ENCODE peak calls at places on chromosomes 6 and 20, in six cellular contexts. I, V, Y, K, S and U are unnamed samples.

GRCh38 chr20:36435799-36436541 is 105.3 kb upstream of the MYL9 start:
- DNase-seq in I (peak), V (peak), Y (peak), K (peak), S (no peak), U (peak)

GRCh38 chr20:38550274-38550673 is 30.7 kb upstream of the ADIG start:
- DNase-seq in I (no peak), V (no peak), Y (no peak), K (peak), S (no peak), U (no peak)

GRCh38 chr6:40535784-40536380 is 51.3 kb downstream of the LRFN2 start:
- DNase-seq in I (no peak), V (no peak), Y (no peak), K (no peak), S (no peak), U (no peak)

GRCh38 chr20:61414455-61414991 is 162.5 kb downstream of the CDH4 start:
- DNase-seq in I (no peak), V (peak), Y (no peak), K (no peak), S (no peak), U (no peak)

GRCh38 chr6:36340671-36341454 is 4.2 kb upstream of the BNIP5 start:
- DNase-seq in I (peak), V (peak), Y (peak), K (peak), S (peak), U (peak)

GRCh38 chr20:51462566-51463276 is 79.8 kb downstream of the NFATC2 start:
- DNase-seq in I (peak), V (peak), Y (no peak), K (no peak), S (peak), U (peak)

GRCh38 chr20:62625921-62626547 is 16.3 kb upstream of the SLCO4A1 start:
- DNase-seq in I (no peak), V (no peak), Y (no peak), K (no peak), S (no peak), U (no peak)

GRCh38 chr6:107473660-107474059 is 14.3 kb upstream of the PDSS2 start:
- DNase-seq in I (no peak), V (peak), Y (no peak), K (no peak), S (no peak), U (no peak)

GRCh38 chr6:113318553-113318952 is 538.6 kb upstream of the MARCKS start:
- DNase-seq in I (peak), V (no peak), Y (no peak), K (no peak), S (no peak), U (no peak)

GRCh38 chr6:121652726-121653623 is 217.5 kb downstream of the GJA1 start:
- DNase-seq in I (peak), V (peak), Y (no peak), K (peak), S (no peak), U (no peak)

GRCh38 chr6:134529921-134530320 is 212.0 kb upstream of the SGK1 start:
- DNase-seq in I (peak), V (no peak), Y (no peak), K (peak), S (no peak), U (no peak)

DNA sequence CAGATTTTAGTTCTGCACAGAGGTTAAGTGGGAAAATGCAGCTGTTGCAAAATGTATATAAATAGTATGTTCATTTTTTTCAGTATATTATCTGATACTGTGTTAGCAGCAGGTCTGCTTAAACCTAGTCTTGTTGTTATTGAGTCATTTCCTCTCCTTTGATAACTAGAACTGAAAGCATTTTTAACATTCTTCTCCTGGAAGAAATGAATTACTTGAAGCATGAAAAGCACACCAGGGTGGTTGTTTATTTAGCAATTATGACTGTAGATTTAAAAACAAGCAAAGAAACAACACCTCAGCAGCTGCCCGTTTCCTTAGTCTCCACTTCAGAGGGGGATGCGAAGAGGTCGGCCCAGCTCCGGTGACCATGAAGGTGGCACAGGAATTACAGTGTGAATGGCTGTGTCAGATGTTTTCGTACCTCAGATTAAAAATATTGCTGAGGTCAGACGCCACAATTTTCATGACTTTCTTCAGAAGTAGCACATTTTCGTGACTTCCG is 53.5 kb downstream of the GOPC start:
- DNase-seq in I (peak), V (no peak), Y (no peak), K (peak), S (no peak), U (no peak)
- H3K4me3 ChIP-seq in I (no peak), V (no peak), Y (peak), K (peak), S (no peak), U (peak)

DNA sequence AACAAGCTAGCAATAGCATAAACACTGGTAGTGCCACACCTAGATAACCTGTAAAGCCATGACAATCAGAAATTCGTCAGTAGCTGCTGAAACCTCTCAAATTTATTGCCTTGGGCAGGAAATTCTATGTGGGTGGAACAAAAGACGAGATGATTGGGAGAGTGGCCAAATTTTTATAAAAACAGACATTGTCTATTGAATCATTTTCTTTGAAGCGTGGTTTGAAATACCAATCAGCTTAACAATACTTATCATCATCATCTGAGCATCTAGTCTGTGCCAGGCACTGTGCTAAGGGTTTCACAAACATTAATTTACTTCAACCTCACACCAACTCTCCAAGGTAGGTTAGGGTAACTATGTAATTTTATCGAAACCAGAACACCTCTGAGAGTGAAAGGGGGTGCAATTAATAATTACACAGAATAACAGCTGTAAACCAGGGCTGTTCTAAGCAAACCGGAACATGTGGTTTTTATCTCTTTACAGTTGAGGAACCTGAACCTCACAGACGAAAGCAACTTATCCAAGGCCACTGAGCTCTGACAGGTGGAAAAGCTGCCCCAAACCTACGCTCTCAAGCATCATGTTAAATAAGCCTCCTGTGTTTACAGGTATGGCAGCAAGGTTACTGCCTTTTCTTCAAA is 43.4 kb downstream of the NHSL1 start:
- DNase-seq in I (peak), V (no peak), Y (no peak), K (peak), S (no peak), U (no peak)
- H3K27ac ChIP-seq in I (no peak), V (no peak), Y (peak), K (peak), S (no peak), U (no peak)

DNA sequence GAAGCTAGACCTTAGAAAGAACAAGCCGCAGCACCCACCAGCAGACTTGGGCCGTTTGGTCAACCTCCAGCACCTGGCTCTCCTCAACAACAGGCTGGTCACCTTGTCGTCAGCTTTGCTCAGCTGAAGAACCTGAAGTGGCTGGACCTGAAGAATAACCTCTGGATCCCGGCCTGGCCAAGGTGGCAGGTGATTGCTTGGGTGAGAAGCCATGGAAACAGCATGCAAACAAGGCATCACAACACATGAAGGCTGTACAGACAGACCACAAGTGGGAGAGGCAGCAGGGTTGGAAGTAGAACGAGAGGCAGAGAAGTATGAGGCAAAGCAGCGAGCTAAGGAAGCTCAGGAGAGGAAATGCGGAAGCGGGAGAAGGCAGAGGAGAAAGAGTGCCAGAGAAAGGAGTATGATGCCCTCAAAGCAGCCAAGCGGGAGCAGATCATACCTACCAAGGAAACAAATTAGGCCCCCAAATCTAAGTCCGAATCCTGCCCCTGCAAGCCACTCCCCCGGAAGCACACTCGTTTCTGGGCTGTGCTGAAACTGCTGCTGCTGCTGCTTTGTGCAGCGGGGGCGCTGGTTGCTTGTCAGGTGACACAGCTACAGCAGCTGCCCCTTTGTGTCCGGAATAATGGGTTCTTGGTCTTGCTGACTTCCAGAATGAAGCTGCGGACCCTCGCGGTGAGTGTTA is 121.6 kb upstream of the LGSN start:
- DNase-seq in I (no peak), V (peak), Y (no peak), K (no peak), S (no peak), U (no peak)
- H3K4me3 ChIP-seq in I (no peak), V (no peak), Y (no peak), K (no peak), S (no peak), U (no peak)

DNA sequence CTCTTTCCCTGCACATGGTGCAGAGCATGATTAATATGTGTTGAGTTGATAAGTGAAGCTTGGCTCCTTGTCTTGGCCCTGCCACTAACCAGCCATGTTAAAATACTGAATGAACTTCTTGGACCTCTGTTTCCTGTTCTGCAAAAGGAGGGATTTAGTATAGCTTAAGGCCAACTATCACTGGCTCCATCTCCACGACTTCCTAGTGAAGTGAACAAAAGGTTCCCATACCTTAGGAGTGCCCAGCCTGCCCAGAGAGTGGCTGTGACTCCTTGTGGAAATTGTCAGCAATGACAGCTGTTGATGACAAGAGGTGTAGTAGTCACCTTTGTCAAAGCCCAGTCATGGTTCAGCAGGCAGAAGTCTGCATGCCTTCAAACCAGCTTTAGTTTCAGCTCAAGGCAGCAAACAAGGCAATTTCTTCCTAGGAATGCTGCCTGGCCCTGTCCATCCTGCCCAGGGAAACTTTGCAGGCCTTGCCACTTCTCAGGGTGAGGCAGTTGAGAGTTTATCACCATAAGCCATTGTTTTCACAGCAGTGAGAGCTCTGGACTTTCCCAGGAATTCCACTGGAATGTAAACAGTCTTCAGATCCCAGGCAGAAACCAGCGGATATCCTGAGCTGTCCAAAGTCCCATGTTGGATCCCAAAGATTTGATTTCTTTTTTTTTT is 169.7 kb upstream of the TNFAIP3 start:
- DNase-seq in I (peak), V (no peak), Y (no peak), K (peak), S (no peak), U (peak)
- H3K27ac ChIP-seq in I (no peak), V (no peak), Y (no peak), K (no peak), S (no peak), U (no peak)

GRCh38 chr6:27312146-27312949 is at the start of gene POM121L2:
- DNase-seq in I (peak), V (peak), Y (peak), K (peak), S (no peak), U (peak)

GRCh38 chr6:27312950-27313271 is 838 bp upstream of the POM121L2 start:
- DNase-seq in I (no peak), V (no peak), Y (no peak), K (no peak), S (no peak), U (no peak)

GRCh38 chr6:27314046-27314445 is 2.0 kb upstream of the POM121L2 start:
- DNase-seq in I (no peak), V (no peak), Y (no peak), K (no peak), S (no peak), U (no peak)

DNA sequence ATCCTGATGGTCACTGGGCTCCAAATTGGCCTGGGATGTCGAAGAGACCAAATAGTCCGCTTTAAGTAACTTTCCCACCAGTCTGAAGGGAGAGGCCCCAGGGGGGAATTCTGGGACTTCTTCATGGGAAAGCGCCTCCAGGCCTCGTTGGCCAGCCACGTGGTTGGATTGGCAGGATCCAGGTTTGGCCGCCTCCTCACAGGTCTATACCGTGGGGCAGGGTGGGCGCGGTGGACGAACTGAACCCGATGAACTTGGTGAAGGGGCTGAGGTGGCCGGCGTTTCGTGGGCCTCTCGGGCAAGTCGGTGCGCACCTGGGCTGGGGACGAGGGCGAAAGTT is 297 bp downstream of the POM121L2 start:
- DNase-seq in I (no peak), V (no peak), Y (no peak), K (no peak), S (no peak), U (no peak)
- H3K4me3 ChIP-seq in I (peak), V (peak), Y (no peak), K (peak), S (peak), U (no peak)

GRCh38 chr6:43738267-43738676 is 31.7 kb upstream of the VEGFA start:
- DNase-seq in I (no peak), V (no peak), Y (no peak), K (no peak), S (no peak), U (no peak)

GRCh38 chr6:43735642-43736199 is 34.3 kb upstream of the VEGFA start:
- DNase-seq in I (no peak), V (peak), Y (no peak), K (no peak), S (no peak), U (no peak)

GRCh38 chr6:43737272-43738081 is 32.5 kb upstream of the VEGFA start:
- DNase-seq in I (peak), V (peak), Y (no peak), K (no peak), S (peak), U (peak)

GRCh38 chr6:43736211-43736786 is 33.7 kb upstream of the VEGFA start:
- DNase-seq in I (no peak), V (peak), Y (no peak), K (no peak), S (no peak), U (no peak)

DNA sequence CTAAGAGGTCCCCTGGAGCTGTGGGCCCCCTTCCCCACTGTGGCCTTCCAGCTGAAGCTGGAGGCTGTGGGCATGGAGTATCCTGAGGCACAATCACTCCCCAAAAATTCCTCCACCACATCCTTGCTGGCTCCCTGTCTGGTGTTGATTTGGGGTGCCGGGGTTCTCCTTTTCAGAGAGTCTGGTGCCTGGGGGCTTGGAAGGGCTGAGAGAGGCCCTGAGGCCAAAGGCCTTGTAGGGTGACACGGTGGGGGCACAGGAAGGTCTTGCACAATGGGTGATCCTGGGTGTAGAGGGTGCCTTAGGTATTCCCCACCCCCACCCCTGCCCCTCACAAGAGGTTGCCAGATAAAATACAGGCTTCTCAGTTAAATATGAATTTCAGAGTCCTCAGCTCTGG is 33.2 kb upstream of the VEGFA start:
- DNase-seq in I (no peak), V (peak), Y (no peak), K (no peak), S (peak), U (no peak)
- H3K27ac ChIP-seq in I (no peak), V (no peak), Y (no peak), K (no peak), S (no peak), U (no peak)